ENCODE peak calls at places on chromosomes 3 and 15, in eight cellular contexts. One of them, this sample, is unnamed.

GRCh38 chr15:40567111-40567510 is 2.0 kb upstream of the RPUSD2 start:
- DNase-seq in pancreas: no peak
- DNase-seq in SK-N-SH: no peak
- DNase-seq in psoas muscle: no peak
- DNase-seq in lower lobe of right lung: no peak
- DNase-seq in BE2C: no peak
- DNase-seq in CD8-positive, alpha-beta memory T cell: no peak
- DNase-seq in neural progenitor cell: peak; percentile 61
- DNase-seq in this sample: peak; percentile 75

GRCh38 chr3:111712294-111713180 is 117.4 kb upstream of the ZBED2 start:
- DNase-seq in pancreas: no peak
- DNase-seq in psoas muscle: peak; percentile 11
- DNase-seq in neural progenitor cell: peak; percentile 16
- DNase-seq in lower lobe of right lung: no peak
- DNase-seq in BE2C: peak; percentile 49
- DNase-seq in CD8-positive, alpha-beta memory T cell: no peak
- DNase-seq in SK-N-SH: peak; percentile 11
- DNase-seq in this sample: no peak

GRCh38 chr3:133466531-133467386 is 66.9 kb downstream of the BFSP2 start:
- DNase-seq in psoas muscle: peak; percentile 35
- DNase-seq in SK-N-SH: no peak
- DNase-seq in lower lobe of right lung: no peak
- DNase-seq in CD8-positive, alpha-beta memory T cell: no peak
- DNase-seq in pancreas: no peak
- DNase-seq in BE2C: no peak
- DNase-seq in neural progenitor cell: no peak
- DNase-seq in this sample: no peak

GRCh38 chr3:45665101-45665572 is 24.1 kb upstream of the SACM1L start:
- DNase-seq in CD8-positive, alpha-beta memory T cell: peak; percentile 47
- DNase-seq in pancreas: peak; percentile 73
- DNase-seq in neural progenitor cell: peak; percentile 60
- DNase-seq in lower lobe of right lung: no peak
- DNase-seq in psoas muscle: no peak
- DNase-seq in SK-N-SH: peak; percentile 56
- DNase-seq in BE2C: peak; percentile 34
- DNase-seq in this sample: peak; percentile 88

GRCh38 chr3:195546130-195546560 is 3.0 kb upstream of the PPP1R2 start:
- DNase-seq in CD8-positive, alpha-beta memory T cell: no peak
- DNase-seq in pancreas: peak; percentile 83
- DNase-seq in lower lobe of right lung: no peak
- DNase-seq in psoas muscle: peak; percentile 50
- DNase-seq in neural progenitor cell: no peak
- DNase-seq in BE2C: no peak
- DNase-seq in SK-N-SH: no peak
- DNase-seq in this sample: no peak

GRCh38 chr3:111691293-111691909 is 96.3 kb upstream of the ZBED2 start:
- DNase-seq in neural progenitor cell: peak; percentile 37
- DNase-seq in CD8-positive, alpha-beta memory T cell: no peak
- DNase-seq in lower lobe of right lung: no peak
- DNase-seq in BE2C: no peak
- DNase-seq in SK-N-SH: peak; percentile 47
- DNase-seq in pancreas: no peak
- DNase-seq in psoas muscle: no peak
- DNase-seq in this sample: no peak

GRCh38 chr15:56249080-56249479 is 5.4 kb upstream of the RFX7 start:
- DNase-seq in SK-N-SH: peak; percentile 20
- DNase-seq in pancreas: no peak
- DNase-seq in CD8-positive, alpha-beta memory T cell: no peak
- DNase-seq in BE2C: peak; percentile 19
- DNase-seq in lower lobe of right lung: no peak
- DNase-seq in neural progenitor cell: peak; percentile 76
- DNase-seq in psoas muscle: no peak
- DNase-seq in this sample: peak; percentile 59

GRCh38 chr3:152620395-152620794 is 214.5 kb upstream of the P2RY1 start:
- DNase-seq in lower lobe of right lung: no peak
- DNase-seq in SK-N-SH: no peak
- DNase-seq in CD8-positive, alpha-beta memory T cell: no peak
- DNase-seq in psoas muscle: no peak
- DNase-seq in pancreas: no peak
- DNase-seq in BE2C: no peak
- DNase-seq in neural progenitor cell: no peak
- DNase-seq in this sample: no peak

GRCh38 chr15:40877691-40878090 is 3.7 kb upstream of the RHOV start:
- DNase-seq in pancreas: no peak
- DNase-seq in BE2C: no peak
- DNase-seq in lower lobe of right lung: no peak
- DNase-seq in CD8-positive, alpha-beta memory T cell: no peak
- DNase-seq in SK-N-SH: no peak
- DNase-seq in neural progenitor cell: no peak
- DNase-seq in psoas muscle: no peak
- DNase-seq in this sample: no peak

GRCh38 chr3:194475138-194475932 is 11.5 kb downstream of the ATP13A3 start:
- DNase-seq in SK-N-SH: no peak
- DNase-seq in neural progenitor cell: no peak
- DNase-seq in psoas muscle: no peak
- DNase-seq in BE2C: no peak
- DNase-seq in CD8-positive, alpha-beta memory T cell: no peak
- DNase-seq in pancreas: no peak
- DNase-seq in lower lobe of right lung: no peak
- DNase-seq in this sample: no peak

GRCh38 chr3:159499031-159499793 is 489.4 kb upstream of the IL12A start:
- DNase-seq in neural progenitor cell: no peak
- DNase-seq in SK-N-SH: no peak
- DNase-seq in CD8-positive, alpha-beta memory T cell: no peak
- DNase-seq in lower lobe of right lung: no peak
- DNase-seq in pancreas: no peak
- DNase-seq in BE2C: no peak
- DNase-seq in psoas muscle: no peak
- DNase-seq in this sample: no peak

GRCh38 chr3:48425281-48425812 is 4.5 kb downstream of the PLXNB1 start:
- DNase-seq in BE2C: no peak
- DNase-seq in SK-N-SH: peak; percentile 36
- DNase-seq in neural progenitor cell: no peak
- DNase-seq in pancreas: peak; percentile 61
- DNase-seq in CD8-positive, alpha-beta memory T cell: no peak
- DNase-seq in lower lobe of right lung: no peak
- DNase-seq in psoas muscle: no peak
- DNase-seq in this sample: no peak

GRCh38 chr3:171932153-171932567 is 89.0 kb downstream of the TMEM212 start:
- DNase-seq in lower lobe of right lung: no peak
- DNase-seq in CD8-positive, alpha-beta memory T cell: no peak
- DNase-seq in pancreas: no peak
- DNase-seq in neural progenitor cell: no peak
- DNase-seq in psoas muscle: no peak
- DNase-seq in SK-N-SH: no peak
- DNase-seq in BE2C: no peak
- DNase-seq in this sample: no peak

GRCh38 chr3:169215953-169216352 is 447.6 kb downstream of the MECOM start:
- DNase-seq in CD8-positive, alpha-beta memory T cell: no peak
- DNase-seq in psoas muscle: no peak
- DNase-seq in lower lobe of right lung: no peak
- DNase-seq in neural progenitor cell: no peak
- DNase-seq in pancreas: no peak
- DNase-seq in SK-N-SH: no peak
- DNase-seq in BE2C: no peak
- DNase-seq in this sample: no peak

GRCh38 chr3:16849795-16850194 is 35.0 kb upstream of the PLCL2 start:
- DNase-seq in lower lobe of right lung: no peak
- DNase-seq in pancreas: no peak
- DNase-seq in psoas muscle: no peak
- DNase-seq in neural progenitor cell: no peak
- DNase-seq in BE2C: no peak
- DNase-seq in SK-N-SH: no peak
- DNase-seq in CD8-positive, alpha-beta memory T cell: no peak
- DNase-seq in this sample: no peak

GRCh38 chr3:114179575-114179974 is 723 bp upstream of the DRD3 start:
- DNase-seq in neural progenitor cell: peak; percentile 39
- DNase-seq in pancreas: no peak
- DNase-seq in CD8-positive, alpha-beta memory T cell: no peak
- DNase-seq in SK-N-SH: peak; percentile 42
- DNase-seq in BE2C: peak; percentile 28
- DNase-seq in psoas muscle: no peak
- DNase-seq in lower lobe of right lung: no peak
- DNase-seq in this sample: peak; percentile 55

GRCh38 chr15:70379938-70380337 is 282.2 kb upstream of the TLE3 start:
- DNase-seq in psoas muscle: no peak
- DNase-seq in BE2C: no peak
- DNase-seq in neural progenitor cell: no peak
- DNase-seq in SK-N-SH: no peak
- DNase-seq in lower lobe of right lung: no peak
- DNase-seq in pancreas: no peak
- DNase-seq in CD8-positive, alpha-beta memory T cell: no peak
- DNase-seq in this sample: peak; percentile 41

GRCh38 chr15:56758770-56759449 is 25.6 kb upstream of the ZNF280D start:
- DNase-seq in lower lobe of right lung: no peak
- DNase-seq in pancreas: no peak
- DNase-seq in SK-N-SH: no peak
- DNase-seq in CD8-positive, alpha-beta memory T cell: no peak
- DNase-seq in BE2C: no peak
- DNase-seq in neural progenitor cell: no peak
- DNase-seq in psoas muscle: no peak
- DNase-seq in this sample: no peak

GRCh38 chr15:62431806-62432205 is 266.7 kb upstream of the C2CD4B start:
- DNase-seq in neural progenitor cell: no peak
- DNase-seq in pancreas: no peak
- DNase-seq in SK-N-SH: no peak
- DNase-seq in psoas muscle: no peak
- DNase-seq in BE2C: no peak
- DNase-seq in lower lobe of right lung: no peak
- DNase-seq in CD8-positive, alpha-beta memory T cell: no peak
- DNase-seq in this sample: no peak

GRCh38 chr3:53255360-53255774 is 455 bp downstream of the TKT start:
- DNase-seq in CD8-positive, alpha-beta memory T cell: no peak
- DNase-seq in SK-N-SH: no peak
- DNase-seq in neural progenitor cell: no peak
- DNase-seq in lower lobe of right lung: peak; percentile 65
- DNase-seq in pancreas: peak; percentile 56
- DNase-seq in BE2C: no peak
- DNase-seq in psoas muscle: no peak
- DNase-seq in this sample: no peak

GRCh38 chr3:119403201-119403600 is 60.2 kb downstream of the TMEM39A start:
- DNase-seq in neural progenitor cell: no peak
- DNase-seq in CD8-positive, alpha-beta memory T cell: no peak
- DNase-seq in psoas muscle: no peak
- DNase-seq in SK-N-SH: no peak
- DNase-seq in BE2C: no peak
- DNase-seq in lower lobe of right lung: no peak
- DNase-seq in pancreas: no peak
- DNase-seq in this sample: no peak

GRCh38 chr3:97612632-97613031 is 151.9 kb upstream of the ARL6 start:
- DNase-seq in psoas muscle: no peak
- DNase-seq in SK-N-SH: no peak
- DNase-seq in neural progenitor cell: no peak
- DNase-seq in pancreas: no peak
- DNase-seq in CD8-positive, alpha-beta memory T cell: no peak
- DNase-seq in BE2C: no peak
- DNase-seq in lower lobe of right lung: no peak
- DNase-seq in this sample: no peak

GRCh38 chr3:188439080-188439479 is 285.1 kb downstream of the LPP start:
- DNase-seq in lower lobe of right lung: no peak
- DNase-seq in psoas muscle: no peak
- DNase-seq in neural progenitor cell: no peak
- DNase-seq in SK-N-SH: no peak
- DNase-seq in BE2C: no peak
- DNase-seq in CD8-positive, alpha-beta memory T cell: no peak
- DNase-seq in pancreas: no peak
- DNase-seq in this sample: no peak

GRCh38 chr3:113736548-113737089 is 9.4 kb downstream of the NAA50 start:
- DNase-seq in lower lobe of right lung: no peak
- DNase-seq in SK-N-SH: peak; percentile 52
- DNase-seq in pancreas: no peak
- DNase-seq in BE2C: peak; percentile 49
- DNase-seq in psoas muscle: no peak
- DNase-seq in neural progenitor cell: peak; percentile 45
- DNase-seq in CD8-positive, alpha-beta memory T cell: peak; percentile 13
- DNase-seq in this sample: peak; percentile 55

GRCh38 chr15:83559310-83559966 is 94.5 kb upstream of the ADAMTSL3 start:
- DNase-seq in CD8-positive, alpha-beta memory T cell: no peak
- DNase-seq in psoas muscle: no peak
- DNase-seq in SK-N-SH: peak; percentile 66
- DNase-seq in BE2C: peak; percentile 56
- DNase-seq in neural progenitor cell: peak; percentile 79
- DNase-seq in pancreas: peak; percentile 68
- DNase-seq in lower lobe of right lung: no peak
- DNase-seq in this sample: peak; percentile 89

GRCh38 chr3:127518456-127519081 is 72.0 kb downstream of the TPRA1 start:
- DNase-seq in pancreas: no peak
- DNase-seq in psoas muscle: no peak
- DNase-seq in SK-N-SH: no peak
- DNase-seq in lower lobe of right lung: no peak
- DNase-seq in CD8-positive, alpha-beta memory T cell: no peak
- DNase-seq in BE2C: no peak
- DNase-seq in neural progenitor cell: no peak
- DNase-seq in this sample: no peak

GRCh38 chr15:25239471-25240345 is 199.1 kb downstream of the UBE3A start:
- DNase-seq in CD8-positive, alpha-beta memory T cell: no peak
- DNase-seq in psoas muscle: peak; percentile 1
- DNase-seq in neural progenitor cell: no peak
- DNase-seq in SK-N-SH: no peak
- DNase-seq in BE2C: no peak
- DNase-seq in pancreas: no peak
- DNase-seq in lower lobe of right lung: peak; percentile 32
- DNase-seq in this sample: no peak
- H3K9me3 ChIP-seq in CD8-positive, alpha-beta memory T cell: no peaks in the 10 kb centered on the region
- H3K9me3 ChIP-seq in psoas muscle: no peaks in the 10 kb centered on the region
- H3K9me3 ChIP-seq in neural progenitor cell: no peaks in the 10 kb centered on the region
- H3K9me3 ChIP-seq in SK-N-SH: no peaks in the 10 kb centered on the region
- H3K9me3 ChIP-seq in BE2C: peaks cover 3% of the 10 kb centered on the region
- H3K9me3 ChIP-seq in pancreas: no peaks in the 10 kb centered on the region
- H3K9me3 ChIP-seq in lower lobe of right lung: no peaks in the 10 kb centered on the region
- H3K9me3 ChIP-seq in this sample: no peaks in the 10 kb centered on the region

GRCh38 chr15:23567921-23568320 is 2.4 kb downstream of the MKRN3 start:
- DNase-seq in pancreas: no peak
- DNase-seq in BE2C: no peak
- DNase-seq in lower lobe of right lung: no peak
- DNase-seq in psoas muscle: no peak
- DNase-seq in neural progenitor cell: no peak
- DNase-seq in SK-N-SH: no peak
- DNase-seq in CD8-positive, alpha-beta memory T cell: no peak
- DNase-seq in this sample: no peak
- H3K9me3 ChIP-seq in pancreas: no peaks in the 10 kb centered on the region
- H3K9me3 ChIP-seq in BE2C: no peaks in the 10 kb centered on the region
- H3K9me3 ChIP-seq in lower lobe of right lung: no peaks in the 10 kb centered on the region
- H3K9me3 ChIP-seq in psoas muscle: no peaks in the 10 kb centered on the region
- H3K9me3 ChIP-seq in neural progenitor cell: peaks cover 13% of the 10 kb centered on the region
- H3K9me3 ChIP-seq in SK-N-SH: no peaks in the 10 kb centered on the region
- H3K9me3 ChIP-seq in CD8-positive, alpha-beta memory T cell: no peaks in the 10 kb centered on the region
- H3K9me3 ChIP-seq in this sample: peaks cover 9% of the 10 kb centered on the region

GRCh38 chr3:177733936-177734335 is 536.7 kb upstream of the TBL1XR1 start:
- DNase-seq in lower lobe of right lung: no peak
- DNase-seq in psoas muscle: no peak
- DNase-seq in BE2C: no peak
- DNase-seq in neural progenitor cell: no peak
- DNase-seq in SK-N-SH: no peak
- DNase-seq in CD8-positive, alpha-beta memory T cell: no peak
- DNase-seq in pancreas: no peak
- DNase-seq in this sample: no peak
- H3K9me3 ChIP-seq in lower lobe of right lung: no peaks in the 10 kb centered on the region
- H3K9me3 ChIP-seq in psoas muscle: no peaks in the 10 kb centered on the region
- H3K9me3 ChIP-seq in BE2C: no peaks in the 10 kb centered on the region
- H3K9me3 ChIP-seq in neural progenitor cell: no peaks in the 10 kb centered on the region
- H3K9me3 ChIP-seq in SK-N-SH: no peaks in the 10 kb centered on the region
- H3K9me3 ChIP-seq in CD8-positive, alpha-beta memory T cell: no peaks in the 10 kb centered on the region
- H3K9me3 ChIP-seq in pancreas: no peaks in the 10 kb centered on the region
- H3K9me3 ChIP-seq in this sample: no peaks in the 10 kb centered on the region

GRCh38 chr3:118199044-118199443 is 835.6 kb downstream of the IGSF11 start:
- DNase-seq in CD8-positive, alpha-beta memory T cell: no peak
- DNase-seq in psoas muscle: no peak
- DNase-seq in lower lobe of right lung: no peak
- DNase-seq in BE2C: no peak
- DNase-seq in pancreas: no peak
- DNase-seq in neural progenitor cell: no peak
- DNase-seq in SK-N-SH: no peak
- DNase-seq in this sample: no peak

GRCh38 chr3:118196183-118196582 is 838.5 kb downstream of the IGSF11 start:
- DNase-seq in neural progenitor cell: no peak
- DNase-seq in pancreas: no peak
- DNase-seq in lower lobe of right lung: no peak
- DNase-seq in BE2C: no peak
- DNase-seq in SK-N-SH: no peak
- DNase-seq in CD8-positive, alpha-beta memory T cell: no peak
- DNase-seq in psoas muscle: no peak
- DNase-seq in this sample: no peak
- H3K9me3 ChIP-seq in neural progenitor cell: no peaks in the 10 kb centered on the region
- H3K9me3 ChIP-seq in pancreas: no peaks in the 10 kb centered on the region
- H3K9me3 ChIP-seq in lower lobe of right lung: peaks cover 21% of the 10 kb centered on the region
- H3K9me3 ChIP-seq in BE2C: no peaks in the 10 kb centered on the region
- H3K9me3 ChIP-seq in SK-N-SH: peaks cover 11% of the 10 kb centered on the region
- H3K9me3 ChIP-seq in CD8-positive, alpha-beta memory T cell: no peaks in the 10 kb centered on the region
- H3K9me3 ChIP-seq in psoas muscle: peaks cover 26% of the 10 kb centered on the region
- H3K9me3 ChIP-seq in this sample: peaks cover 35% of the 10 kb centered on the region

This sample was measured in endodermal cell.